ENCODE peak calls at places on chromosomes 6 and 20, in six cellular contexts. One of them, this sample, is unnamed.

GRCh38 chr6:225121-225721 is 67.1 kb upstream of the DUSP22 start:
- DNase-seq in H1: no peak
- DNase-seq in H9: no peak
- DNase-seq in IMR-90: no peak
- DNase-seq in neuronal stem cell: no peak
- DNase-seq in mesendoderm: no peak
- DNase-seq in this sample: no peak

GRCh38 chr6:13431861-13432465 is 55.4 kb downstream of the GFOD1 start:
- DNase-seq in mesendoderm: peak
- DNase-seq in H9: no peak
- DNase-seq in IMR-90: peak
- DNase-seq in neuronal stem cell: no peak
- DNase-seq in H1: no peak
- DNase-seq in this sample: peak

GRCh38 chr20:43721429-43722152 is 5.2 kb downstream of the GTSF1L start:
- DNase-seq in neuronal stem cell: no peak
- DNase-seq in H9: peak
- DNase-seq in IMR-90: no peak
- DNase-seq in mesendoderm: no peak
- DNase-seq in H1: no peak
- DNase-seq in this sample: no peak

GRCh38 chr6:40528051-40528450 is 59.1 kb downstream of the LRFN2 start:
- DNase-seq in H9: no peak
- DNase-seq in H1: no peak
- DNase-seq in mesendoderm: no peak
- DNase-seq in IMR-90: no peak
- DNase-seq in neuronal stem cell: no peak
- DNase-seq in this sample: no peak

GRCh38 chr20:63434599-63435378 is 37.7 kb downstream of the KCNQ2 start:
- DNase-seq in IMR-90: peak
- DNase-seq in H1: peak
- DNase-seq in H9: peak
- DNase-seq in neuronal stem cell: peak
- DNase-seq in mesendoderm: peak
- DNase-seq in this sample: peak

GRCh38 chr20:24795444-24795843 is 153.6 kb upstream of the CST7 start:
- DNase-seq in mesendoderm: no peak
- DNase-seq in H9: no peak
- DNase-seq in H1: no peak
- DNase-seq in IMR-90: peak
- DNase-seq in neuronal stem cell: no peak
- DNase-seq in this sample: no peak

GRCh38 chr6:127481081-127481480 is 21.9 kb upstream of the KIAA0408 start:
- DNase-seq in mesendoderm: no peak
- DNase-seq in neuronal stem cell: no peak
- DNase-seq in H9: no peak
- DNase-seq in H1: no peak
- DNase-seq in IMR-90: peak
- DNase-seq in this sample: peak

GRCh38 chr20:5933802-5934436 is 16.4 kb downstream of the TRMT6 start:
- DNase-seq in neuronal stem cell: no peak
- DNase-seq in mesendoderm: peak
- DNase-seq in H9: no peak
- DNase-seq in IMR-90: no peak
- DNase-seq in H1: no peak
- DNase-seq in this sample: peak

GRCh38 chr6:34560366-34561226 is 4.5 kb upstream of the SPDEF start:
- DNase-seq in H9: no peak
- DNase-seq in H1: no peak
- DNase-seq in neuronal stem cell: no peak
- DNase-seq in IMR-90: peak
- DNase-seq in mesendoderm: peak
- DNase-seq in this sample: peak

GRCh38 chr6:138503881-138504680 is 4.8 kb upstream of the NHSL1 start:
- DNase-seq in H9: no peak
- DNase-seq in IMR-90: no peak
- DNase-seq in H1: no peak
- DNase-seq in mesendoderm: no peak
- DNase-seq in neuronal stem cell: no peak
- DNase-seq in this sample: no peak

GRCh38 chr6:30907758-30908591 is at the start of gene GTF2H4:
- DNase-seq in H1: peak
- DNase-seq in H9: peak
- DNase-seq in mesendoderm: peak
- DNase-seq in neuronal stem cell: peak
- DNase-seq in IMR-90: peak
- DNase-seq in this sample: peak

GRCh38 chr6:17347012-17347411 is 46.4 kb upstream of the CAP2 start:
- DNase-seq in mesendoderm: no peak
- DNase-seq in H1: no peak
- DNase-seq in H9: no peak
- DNase-seq in neuronal stem cell: no peak
- DNase-seq in IMR-90: no peak
- DNase-seq in this sample: no peak

GRCh38 chr6:153727910-153728309 is 311.1 kb upstream of the OPRM1 start:
- DNase-seq in IMR-90: no peak
- DNase-seq in mesendoderm: peak
- DNase-seq in H9: no peak
- DNase-seq in H1: no peak
- DNase-seq in neuronal stem cell: no peak
- DNase-seq in this sample: peak

GRCh38 chr6:45563092-45563491 is 185.4 kb upstream of the SUPT3H start:
- DNase-seq in H9: no peak
- DNase-seq in H1: no peak
- DNase-seq in IMR-90: no peak
- DNase-seq in neuronal stem cell: no peak
- DNase-seq in mesendoderm: no peak
- DNase-seq in this sample: no peak

GRCh38 chr20:4726710-4727391 is 5.1 kb downstream of the PRND start:
- DNase-seq in mesendoderm: peak
- DNase-seq in H9: no peak
- DNase-seq in IMR-90: peak
- DNase-seq in H1: no peak
- DNase-seq in neuronal stem cell: no peak
- DNase-seq in this sample: peak

GRCh38 chr20:60446273-60447111 is 488.3 kb downstream of the CDH26 start:
- DNase-seq in H9: no peak
- DNase-seq in H1: no peak
- DNase-seq in IMR-90: no peak
- DNase-seq in neuronal stem cell: no peak
- DNase-seq in mesendoderm: no peak
- DNase-seq in this sample: no peak

GRCh38 chr6:54053893-54054391 is 57.3 kb upstream of the MLIP start:
- DNase-seq in IMR-90: peak
- DNase-seq in H1: no peak
- DNase-seq in H9: no peak
- DNase-seq in neuronal stem cell: no peak
- DNase-seq in mesendoderm: peak
- DNase-seq in this sample: peak

GRCh38 chr6:18206591-18206990 is 51.4 kb downstream of the KDM1B start:
- DNase-seq in H9: no peak
- DNase-seq in H1: no peak
- DNase-seq in neuronal stem cell: no peak
- DNase-seq in mesendoderm: no peak
- DNase-seq in IMR-90: no peak
- DNase-seq in this sample: no peak

GRCh38 chr6:159117541-159117940 is 51.7 kb upstream of the FNDC1 start:
- DNase-seq in neuronal stem cell: no peak
- DNase-seq in H9: no peak
- DNase-seq in IMR-90: no peak
- DNase-seq in H1: no peak
- DNase-seq in mesendoderm: no peak
- DNase-seq in this sample: no peak

GRCh38 chr20:60257671-60258070 is 299.4 kb downstream of the CDH26 start:
- DNase-seq in IMR-90: no peak
- DNase-seq in mesendoderm: no peak
- DNase-seq in H1: no peak
- DNase-seq in neuronal stem cell: no peak
- DNase-seq in H9: no peak
- DNase-seq in this sample: no peak

GRCh38 chr6:149181304-149181703 is 136.2 kb upstream of the TAB2 start:
- DNase-seq in mesendoderm: no peak
- DNase-seq in H9: no peak
- DNase-seq in neuronal stem cell: no peak
- DNase-seq in IMR-90: no peak
- DNase-seq in H1: no peak
- DNase-seq in this sample: no peak

GRCh38 chr6:101083533-101084172 is 202.5 kb upstream of the ASCC3 start:
- DNase-seq in mesendoderm: peak
- DNase-seq in H1: no peak
- DNase-seq in IMR-90: peak
- DNase-seq in H9: no peak
- DNase-seq in neuronal stem cell: no peak
- DNase-seq in this sample: peak

GRCh38 chr20:52972190-52972937 is at the start of gene TSHZ2:
- DNase-seq in neuronal stem cell: no peak
- DNase-seq in H9: peak
- DNase-seq in mesendoderm: peak
- DNase-seq in H1: no peak
- DNase-seq in IMR-90: peak
- DNase-seq in this sample: peak

GRCh38 chr20:52975024-52975732 is 3.0 kb downstream of the TSHZ2 start:
- DNase-seq in H1: no peak
- DNase-seq in neuronal stem cell: no peak
- DNase-seq in H9: no peak
- DNase-seq in mesendoderm: no peak
- DNase-seq in IMR-90: no peak
- DNase-seq in this sample: peak

GRCh38 chr20:52971498-52972189 is 514 bp upstream of the TSHZ2 start:
- DNase-seq in neuronal stem cell: no peak
- DNase-seq in mesendoderm: no peak
- DNase-seq in H1: no peak
- DNase-seq in IMR-90: no peak
- DNase-seq in H9: no peak
- DNase-seq in this sample: no peak

GRCh38 chr20:52972965-52973819 is 1.0 kb downstream of the TSHZ2 start:
- DNase-seq in H9: peak
- DNase-seq in H1: no peak
- DNase-seq in mesendoderm: peak
- DNase-seq in neuronal stem cell: no peak
- DNase-seq in IMR-90: no peak
- DNase-seq in this sample: peak

DNA sequence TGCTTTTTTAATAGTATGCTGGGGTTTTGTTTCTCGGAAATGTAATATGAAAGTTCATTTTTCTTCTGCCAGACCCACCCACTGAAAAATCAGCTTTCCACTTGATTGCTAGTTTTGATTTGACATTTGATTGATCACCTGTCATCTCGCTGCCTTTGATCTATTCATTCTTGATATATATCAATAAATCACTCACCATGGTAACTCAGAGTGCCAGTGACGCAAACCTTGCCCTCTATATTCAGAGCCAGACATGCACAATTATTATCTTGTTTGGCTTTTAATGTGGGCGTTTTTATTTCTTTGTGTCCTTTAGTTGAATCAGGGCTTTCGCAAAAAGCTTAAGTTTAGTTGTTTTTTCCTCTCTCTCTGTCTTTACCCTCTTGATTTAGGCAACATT is 2.0 kb downstream of the TSHZ2 start:
- DNase-seq in H1: no peak
- DNase-seq in IMR-90: no peak
- DNase-seq in mesendoderm: no peak
- DNase-seq in H9: no peak
- DNase-seq in neuronal stem cell: no peak
- DNase-seq in this sample: no peak
- H3K27ac ChIP-seq in H1: no peak
- H3K27ac ChIP-seq in IMR-90: no peak
- H3K27ac ChIP-seq in mesendoderm: no peak
- H3K27ac ChIP-seq in H9: no peak
- H3K27ac ChIP-seq in neuronal stem cell: no peak
- H3K27ac ChIP-seq in this sample: no peak

DNA sequence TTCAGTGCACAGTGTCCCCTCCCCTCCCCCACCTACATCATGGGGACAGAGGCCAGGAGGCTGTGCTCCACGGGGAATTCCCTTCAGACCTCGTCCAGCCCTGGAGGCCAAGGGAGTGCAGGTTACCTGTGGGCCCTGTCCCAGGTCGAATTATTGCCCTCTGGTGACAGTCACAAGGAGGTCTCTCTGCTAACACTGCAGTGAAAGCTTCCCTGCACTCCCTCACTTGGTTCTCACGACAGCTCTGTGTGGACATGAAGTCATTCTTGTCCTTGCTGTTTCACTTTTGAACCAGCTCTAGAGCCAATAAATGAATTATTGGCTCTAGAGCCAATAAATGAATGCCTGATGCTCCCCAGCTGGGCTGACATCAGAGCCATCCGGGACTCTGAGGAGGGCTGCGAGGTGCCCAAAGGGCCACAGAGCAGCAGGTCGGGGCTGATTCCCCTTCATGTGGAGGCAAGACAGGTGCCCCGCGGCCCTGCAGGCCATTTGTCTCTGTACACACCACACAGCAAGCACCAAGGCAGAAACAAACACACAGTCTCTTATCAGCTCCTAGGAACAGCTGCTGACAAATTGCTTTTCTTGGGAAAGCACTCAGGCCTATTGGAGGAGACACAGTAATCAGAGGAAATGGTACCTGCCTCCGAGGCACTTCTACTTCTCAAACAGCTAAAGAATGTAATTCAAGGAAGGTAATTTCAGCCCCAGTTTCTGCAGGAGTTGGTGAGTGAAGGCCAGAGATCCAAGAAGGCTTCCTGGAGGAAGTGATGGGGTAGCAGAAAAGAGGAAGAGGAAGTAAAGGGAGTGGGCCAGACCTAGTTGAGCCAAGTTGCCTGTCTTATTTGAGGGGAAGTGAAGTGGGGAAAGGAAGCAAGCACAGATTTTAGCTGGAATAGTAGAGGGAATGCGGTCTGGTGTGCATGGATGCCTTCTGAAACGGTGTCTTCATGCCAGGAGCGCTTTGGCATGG is 27.5 kb upstream of the TBXT start:
- DNase-seq in IMR-90: no peak
- DNase-seq in mesendoderm: peak
- DNase-seq in H9: no peak
- DNase-seq in neuronal stem cell: no peak
- DNase-seq in H1: no peak
- DNase-seq in this sample: no peak
- H2BK15ac ChIP-seq in IMR-90: no peak
- H2BK15ac ChIP-seq in mesendoderm: no peak
- H2BK15ac ChIP-seq in H9: no peak
- H2BK15ac ChIP-seq in neuronal stem cell: no peak
- H2BK15ac ChIP-seq in H1: no peak
- H2BK15ac ChIP-seq in this sample: no peak

GRCh38 chr6:113971786-113972185 is 838 bp upstream of the HDAC2 start:
- DNase-seq in neuronal stem cell: no peak
- DNase-seq in H1: no peak
- DNase-seq in H9: no peak
- DNase-seq in IMR-90: no peak
- DNase-seq in mesendoderm: no peak
- DNase-seq in this sample: peak
- H3K27ac ChIP-seq in neuronal stem cell: no peak
- H3K27ac ChIP-seq in H1: no peak
- H3K27ac ChIP-seq in H9: no peak
- H3K27ac ChIP-seq in IMR-90: no peak
- H3K27ac ChIP-seq in mesendoderm: no peak
- H3K27ac ChIP-seq in this sample: no peak

GRCh38 chr20:17993546-17993945 is 24.7 kb downstream of the MGME1 start:
- DNase-seq in mesendoderm: no peak
- DNase-seq in H9: no peak
- DNase-seq in H1: no peak
- DNase-seq in IMR-90: no peak
- DNase-seq in neuronal stem cell: no peak
- DNase-seq in this sample: no peak
- H2BK15ac ChIP-seq in mesendoderm: no peak
- H2BK15ac ChIP-seq in H9: no peak
- H2BK15ac ChIP-seq in H1: no peak
- H2BK15ac ChIP-seq in IMR-90: no peak
- H2BK15ac ChIP-seq in neuronal stem cell: no peak
- H2BK15ac ChIP-seq in this sample: no peak